ENCODE peak calls at places on chromosomes 4 and X, in seven cellular contexts. O, E, C, A, R, M and W are unnamed samples.

GRCh38 chr4:159606835-159607234 is 504.0 kb downstream of the RAPGEF2 start:
- DNase-seq in O (no peak), E (no peak), C (no peak), A (no peak), R (no peak), M (no peak), W (no peak)

GRCh38 chrX:38513087-38513742 is 48.1 kb upstream of the TSPAN7 start:
- DNase-seq in O (peak; percentile 0), E (no peak), C (no peak), A (no peak), R (no peak), M (no peak), W (no peak)

GRCh38 chr4:106854970-106855369 is 181.1 kb downstream of the DKK2 start:
- DNase-seq in O (no peak), E (no peak), C (no peak), A (no peak), R (no peak), M (no peak), W (no peak)

GRCh38 chrX:118603981-118604380 is 108.4 kb downstream of the DOCK11 start:
- DNase-seq in O (peak; percentile 50), E (peak; percentile 46), C (peak; percentile 52), A (peak; percentile 11), R (peak; percentile 44), M (peak; percentile 49), W (peak; percentile 67)

GRCh38 chrX:21932277-21932996 is 8.1 kb upstream of the SMS start:
- DNase-seq in O (peak; percentile 21), E (no peak), C (no peak), A (no peak), R (no peak), M (no peak), W (peak; percentile 35)

GRCh38 chr4:150096625-150097024 is 18.4 kb downstream of the DCLK2 start:
- DNase-seq in O (no peak), E (no peak), C (no peak), A (no peak), R (no peak), M (no peak), W (no peak)

GRCh38 chr4:84913176-84913575 is 53.3 kb downstream of the WDFY3 start:
- DNase-seq in O (no peak), E (no peak), C (no peak), A (no peak), R (no peak), M (no peak), W (no peak)

GRCh38 chr4:128858875-128859696 is 49.6 kb downstream of the JADE1 start:
- DNase-seq in O (no peak), E (no peak), C (no peak), A (no peak), R (no peak), M (no peak), W (no peak)

GRCh38 chrX:10011261-10011931 is 44.2 kb downstream of the CLDN34 start:
- DNase-seq in O (no peak), E (no peak), C (no peak), A (peak; percentile 48), R (no peak), M (no peak), W (no peak)

GRCh38 chr4:106627071-106627470 is 258.5 kb upstream of the GIMD1 start:
- DNase-seq in O (no peak), E (no peak), C (no peak), A (no peak), R (no peak), M (no peak), W (no peak)

GRCh38 chr4:156941940-156942548 is 29.6 kb downstream of the PDGFC start:
- DNase-seq in O (peak; percentile 98), E (no peak), C (no peak), A (no peak), R (no peak), M (no peak), W (no peak)

GRCh38 chrX:134908235-134908834 is 82.5 kb upstream of the SMIM10 start:
- DNase-seq in O (no peak), E (no peak), C (peak; percentile 10), A (no peak), R (peak; percentile 51), M (no peak), W (peak; percentile 15)

GRCh38 chr4:176883681-176884418 is 91.1 kb upstream of the VEGFC start:
- DNase-seq in O (no peak), E (no peak), C (no peak), A (no peak), R (no peak), M (no peak), W (no peak)

GRCh38 chrX:40130207-40130606 is 32.4 kb upstream of the BCOR start:
- DNase-seq in O (no peak), E (peak; percentile 37), C (no peak), A (no peak), R (no peak), M (no peak), W (no peak)

GRCh38 chrX:40131644-40132376 is 34.1 kb upstream of the BCOR start:
- DNase-seq in O (no peak), E (no peak), C (no peak), A (no peak), R (no peak), M (no peak), W (no peak)

GRCh38 chrX:40127052-40127451 is 29.3 kb upstream of the BCOR start:
- DNase-seq in O (no peak), E (no peak), C (no peak), A (no peak), R (no peak), M (no peak), W (no peak)

GRCh38 chrX:40132751-40133150 is 35.0 kb upstream of the BCOR start:
- DNase-seq in O (no peak), E (peak; percentile 48), C (peak; percentile 80), A (no peak), R (no peak), M (no peak), W (no peak)
- TF ChIP-seq JUND in O (no peak), E (no peak), C (peak; percentile 80), A (no peak), R (peak; percentile 12), M (no peak), W (no peak)

GRCh38 chrX:17046478-17047097 is 100.1 kb downstream of the REPS2 start:
- DNase-seq in O (peak; percentile 41), E (peak; percentile 44), C (peak; percentile 24), A (peak; percentile 21), R (peak; percentile 51), M (peak; percentile 53), W (peak; percentile 21)
- TF ChIP-seq JUND in O (no peak), E (no peak), C (no peak), A (no peak), R (no peak), M (no peak), W (no peak)

DNA sequence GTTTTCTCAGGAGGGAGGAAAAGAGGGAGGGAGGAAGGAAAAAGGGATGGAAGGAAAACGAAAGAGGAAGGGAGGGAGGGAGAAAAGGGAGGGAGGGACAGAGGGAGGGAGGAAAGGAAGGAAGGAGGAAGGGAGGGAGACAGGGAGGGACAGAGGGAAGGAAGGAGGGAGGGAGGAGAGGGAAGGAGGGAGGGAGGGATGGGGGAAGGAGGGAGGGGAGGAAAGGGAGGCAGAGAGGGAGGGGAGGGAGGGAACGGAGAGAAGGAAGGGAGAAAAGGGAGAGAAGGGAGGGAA is 15.4 kb downstream of the DHRSX start:
- DNase-seq in O (no peak), E (no peak), C (no peak), A (no peak), R (no peak), M (no peak), W (no peak)
- TF ChIP-seq JUND in O (no peak), E (no peak), C (no peak), A (no peak), R (no peak), M (no peak), W (no peak)

DNA sequence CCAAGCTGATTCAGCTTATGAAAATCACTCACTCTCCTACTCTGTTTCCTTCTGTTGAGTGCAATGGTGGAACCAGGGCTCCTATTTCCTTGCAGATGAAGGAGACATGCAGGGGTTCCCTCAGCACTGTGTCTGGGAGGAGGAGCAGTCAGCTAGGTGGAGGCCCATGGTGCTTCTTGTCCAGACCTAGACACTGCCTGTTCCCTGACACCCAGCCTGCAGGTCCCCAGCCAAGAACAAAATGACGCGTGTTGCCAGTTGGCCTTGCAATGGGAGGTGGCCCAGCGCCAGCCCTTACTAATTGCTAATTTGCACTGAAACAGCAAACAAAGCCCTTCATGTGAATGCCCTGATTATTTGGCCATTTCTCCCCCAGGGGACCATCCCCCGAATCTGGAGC is 68.4 kb downstream of the CYTL1 start:
- DNase-seq in O (no peak), E (no peak), C (no peak), A (no peak), R (no peak), M (no peak), W (no peak)
- TF ChIP-seq JUND in O (no peak), E (no peak), C (no peak), A (no peak), R (no peak), M (no peak), W (no peak)

DNA sequence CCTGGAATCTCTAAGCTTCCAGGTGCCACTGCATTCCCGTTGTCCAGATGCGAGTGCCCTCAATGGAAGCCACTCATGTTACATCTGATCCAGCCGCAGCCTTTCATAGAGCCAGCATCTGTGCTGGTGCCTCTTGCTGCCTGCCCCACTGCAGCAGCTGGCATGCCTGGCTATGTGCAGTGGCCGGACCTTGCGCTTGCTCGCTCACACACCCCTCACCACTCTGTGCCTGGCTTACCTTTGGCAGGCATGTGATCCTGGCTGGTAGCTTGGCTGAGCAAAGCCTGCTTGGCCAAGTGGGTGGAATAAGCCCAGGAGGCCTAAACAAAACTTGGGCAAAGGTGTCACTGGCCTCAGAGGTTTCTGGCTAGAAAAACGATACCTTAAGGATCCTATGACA is 59.5 kb upstream of the CDKN2AIP start:
- DNase-seq in O (no peak), E (no peak), C (no peak), A (no peak), R (no peak), M (no peak), W (no peak)
- TF ChIP-seq JUND in O (no peak), E (no peak), C (no peak), A (no peak), R (no peak), M (no peak), W (no peak)

DNA sequence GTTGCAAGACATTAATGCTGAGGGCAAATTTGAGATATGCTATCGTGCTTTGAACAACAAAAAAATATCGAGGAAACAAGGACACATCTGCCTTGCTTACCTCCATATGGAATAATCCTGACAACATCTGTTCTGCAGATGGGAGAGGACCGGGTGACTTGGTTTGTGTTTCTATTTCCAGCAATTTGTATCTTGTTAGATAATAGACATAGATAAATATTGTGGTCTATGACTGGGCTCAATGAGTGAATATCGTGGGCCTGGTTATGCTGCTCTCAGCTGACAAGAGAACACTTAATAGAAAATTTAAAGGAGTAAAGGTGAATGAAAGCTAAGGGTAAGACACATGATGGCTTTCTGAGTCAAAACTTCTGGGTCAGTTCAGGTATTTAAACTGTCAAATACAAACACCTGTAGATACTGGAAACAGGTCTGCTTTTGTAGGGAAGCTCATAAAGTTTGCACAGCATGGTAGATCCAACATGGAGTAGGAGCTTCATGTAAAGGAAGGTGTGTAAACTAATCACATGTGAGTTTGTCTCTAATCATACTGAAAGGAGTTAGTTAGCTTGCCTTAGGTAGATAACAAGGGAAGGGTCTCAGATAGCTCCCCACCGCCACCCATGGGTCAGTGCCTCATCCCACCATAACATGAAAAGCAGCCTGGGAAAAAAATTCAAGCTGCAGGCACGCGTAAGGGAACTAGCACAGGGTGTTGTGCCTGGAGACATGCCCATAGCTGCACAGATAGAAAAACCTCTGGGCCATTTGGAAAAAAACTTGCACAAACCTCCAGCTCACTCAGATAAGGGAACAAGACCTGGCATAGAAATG is 904.1 kb upstream of the EPHA5 start:
- DNase-seq in O (no peak), E (no peak), C (no peak), A (no peak), R (no peak), M (no peak), W (no peak)
- TF ChIP-seq JUND in O (no peak), E (no peak), C (no peak), A (no peak), R (peak; percentile 19), M (no peak), W (no peak)

GRCh38 chrX:131677655-131678628 is 134.1 kb downstream of the OR13H1 start:
- DNase-seq in O (peak; percentile 18), E (peak; percentile 18), C (peak; percentile 71), A (no peak), R (peak; percentile 74), M (peak; percentile 70), W (peak; percentile 3)
- TF ChIP-seq JUND in O (no peak), E (no peak), C (no peak), A (no peak), R (no peak), M (no peak), W (no peak)